ENCODE peak calls at places on chromosomes 12 and 14, in ten cellular contexts. T is left ventricle myocardium inferior, P is NCI-H510A, D is RWPE1, C is iPS DF 19.7, V is aorta, E is fibroblast of villous mesenchyme, X is cardiac muscle cell, M is left colon, F is lung. O is an unnamed sample.

GRCh38 chr12:42426733-42427132 is 100.8 kb downstream of the PPHLN1 start:
- DNase-seq in P (no peak), E (peak), X (no peak), M (no peak), F (no peak), T (no peak), V (no peak), D (peak), C (peak), O (no peak)

GRCh38 chr14:61504841-61505340 is 183.5 kb downstream of the PRKCH start:
- DNase-seq in M (no peak), E (no peak), D (no peak), V (no peak), T (no peak), C (no peak), P (no peak), X (no peak), F (no peak), O (no peak)

GRCh38 chr14:104888489-104889373 is 23.7 kb downstream of the CEP170B start:
- DNase-seq in C (no peak), E (no peak), X (no peak), T (peak), M (no peak), P (no peak), D (no peak), V (peak), F (no peak), O (peak)

GRCh38 chr14:77091518-77091917 is 6.5 kb upstream of the CIPC start:
- DNase-seq in X (no peak), C (no peak), P (no peak), E (no peak), M (no peak), T (no peak), D (no peak), V (no peak), F (no peak), O (no peak)

GRCh38 chr14:89493877-89494634 is 77.0 kb upstream of the FOXN3 start:
- DNase-seq in C (no peak), M (no peak), X (no peak), V (no peak), F (no peak), D (no peak), P (no peak), T (no peak), E (no peak), O (no peak)

GRCh38 chr14:54589843-54590242 is 22.9 kb downstream of the SAMD4A start:
- DNase-seq in E (peak), X (no peak), V (no peak), P (no peak), C (no peak), T (no peak), D (no peak), F (no peak), M (no peak), O (no peak)

GRCh38 chr14:92351750-92352149 is 28.8 kb downstream of the SLC24A4 start:
- DNase-seq in X (no peak), E (no peak), P (no peak), T (no peak), F (no peak), C (no peak), V (no peak), M (no peak), D (no peak), O (no peak)

GRCh38 chr12:105562727-105563072 is 232.2 kb downstream of the C12orf75 start:
- DNase-seq in F (no peak), M (peak), T (no peak), C (no peak), V (no peak), X (no peak), P (peak), E (no peak), D (peak), O (no peak)

GRCh38 chr14:76968621-76969063 is 59.9 kb downstream of the IRF2BPL start:
- DNase-seq in E (no peak), P (peak), V (no peak), X (no peak), D (no peak), C (no peak), F (no peak), M (no peak), T (no peak), O (no peak)

O was measured in glutamatergic neuron.